ENCODE peak calls at places on chromosomes 3 and 15, in seven cellular contexts. One of them, this sample, is unnamed.

GRCh38 chr3:36557708-36558100 is 177.4 kb downstream of the STAC start:
- DNase-seq in SK-N-SH: no peak
- DNase-seq in H1: no peak
- DNase-seq in HepG2: no peak
- DNase-seq in GM12878: no peak
- DNase-seq in K562: no peak
- DNase-seq in HCT116: no peak
- DNase-seq in this sample: no peak

GRCh38 chr15:58224068-58224467 is 85.9 kb downstream of the AQP9 start:
- DNase-seq in HCT116: no peak
- DNase-seq in SK-N-SH: peak; percentile 48
- DNase-seq in GM12878: no peak
- DNase-seq in K562: no peak
- DNase-seq in HepG2: no peak
- DNase-seq in H1: no peak
- DNase-seq in this sample: no peak

GRCh38 chr3:111252795-111253194 is 181.2 kb downstream of the NECTIN3 start:
- DNase-seq in K562: no peak
- DNase-seq in HCT116: no peak
- DNase-seq in SK-N-SH: peak; percentile 4
- DNase-seq in H1: no peak
- DNase-seq in HepG2: no peak
- DNase-seq in GM12878: no peak
- DNase-seq in this sample: peak; percentile 32

GRCh38 chr3:36969540-36970432 is 23.1 kb downstream of the EPM2AIP1 start:
- DNase-seq in H1: no peak
- DNase-seq in SK-N-SH: peak; percentile 88
- DNase-seq in GM12878: peak; percentile 80
- DNase-seq in HepG2: peak; percentile 73
- DNase-seq in K562: peak; percentile 88
- DNase-seq in HCT116: no peak
- DNase-seq in this sample: peak; percentile 54

GRCh38 chr15:65653341-65653740 is 31.6 kb downstream of the SLC24A1 start:
- DNase-seq in HepG2: no peak
- DNase-seq in HCT116: no peak
- DNase-seq in GM12878: no peak
- DNase-seq in K562: no peak
- DNase-seq in SK-N-SH: no peak
- DNase-seq in H1: no peak
- DNase-seq in this sample: no peak

GRCh38 chr3:11989383-11990050 is 14.7 kb upstream of the SYN2 start:
- DNase-seq in HepG2: no peak
- DNase-seq in SK-N-SH: no peak
- DNase-seq in H1: no peak
- DNase-seq in GM12878: no peak
- DNase-seq in K562: peak; percentile 50
- DNase-seq in HCT116: no peak
- DNase-seq in this sample: peak; percentile 46

GRCh38 chr3:159263750-159264561 is 462.1 kb downstream of the MFSD1 start:
- DNase-seq in SK-N-SH: peak; percentile 42
- DNase-seq in HCT116: peak; percentile 31
- DNase-seq in GM12878: no peak
- DNase-seq in H1: no peak
- DNase-seq in K562: peak; percentile 14
- DNase-seq in HepG2: peak; percentile 22
- DNase-seq in this sample: peak; percentile 28

GRCh38 chr3:192487032-192487431 is 240.3 kb downstream of the FGF12 start:
- DNase-seq in GM12878: no peak
- DNase-seq in HepG2: no peak
- DNase-seq in K562: no peak
- DNase-seq in SK-N-SH: no peak
- DNase-seq in H1: no peak
- DNase-seq in HCT116: no peak
- DNase-seq in this sample: no peak

GRCh38 chr3:147945968-147946519 is 536.9 kb downstream of the ZIC1 start:
- DNase-seq in GM12878: peak; percentile 17
- DNase-seq in H1: no peak
- DNase-seq in HepG2: peak; percentile 24
- DNase-seq in K562: no peak
- DNase-seq in HCT116: peak; percentile 32
- DNase-seq in SK-N-SH: peak; percentile 48
- DNase-seq in this sample: peak; percentile 76

GRCh38 chr3:182683335-182684257 is 109.7 kb upstream of the ATP11B start:
- DNase-seq in HepG2: peak; percentile 48
- DNase-seq in SK-N-SH: peak; percentile 75
- DNase-seq in H1: peak; percentile 80
- DNase-seq in GM12878: peak; percentile 36
- DNase-seq in HCT116: peak; percentile 51
- DNase-seq in K562: peak; percentile 67
- DNase-seq in this sample: peak; percentile 95

GRCh38 chr3:73298243-73299183 is 237.1 kb downstream of the EBLN2 start:
- DNase-seq in HepG2: no peak
- DNase-seq in GM12878: no peak
- DNase-seq in K562: no peak
- DNase-seq in SK-N-SH: no peak
- DNase-seq in HCT116: no peak
- DNase-seq in H1: no peak
- DNase-seq in this sample: no peak

GRCh38 chr15:49168026-49168425 is 2.0 kb upstream of the GALK2 start:
- DNase-seq in HCT116: no peak
- DNase-seq in GM12878: no peak
- DNase-seq in H1: no peak
- DNase-seq in SK-N-SH: no peak
- DNase-seq in K562: no peak
- DNase-seq in HepG2: no peak
- DNase-seq in this sample: no peak

GRCh38 chr15:65881766-65882434 is 12.6 kb downstream of the RAB11A start:
- DNase-seq in GM12878: no peak
- DNase-seq in HCT116: no peak
- DNase-seq in H1: no peak
- DNase-seq in SK-N-SH: no peak
- DNase-seq in HepG2: no peak
- DNase-seq in K562: no peak
- DNase-seq in this sample: no peak

GRCh38 chr3:78872195-78872594 is 895.6 kb downstream of the ROBO1 start:
- DNase-seq in H1: no peak
- DNase-seq in GM12878: no peak
- DNase-seq in HepG2: peak; percentile 89
- DNase-seq in SK-N-SH: no peak
- DNase-seq in HCT116: no peak
- DNase-seq in K562: no peak
- DNase-seq in this sample: no peak

GRCh38 chr15:99015677-99016568 is 8.3 kb upstream of the PGPEP1L start:
- DNase-seq in H1: peak; percentile 76
- DNase-seq in HepG2: no peak
- DNase-seq in GM12878: no peak
- DNase-seq in K562: no peak
- DNase-seq in SK-N-SH: peak; percentile 30
- DNase-seq in HCT116: no peak
- DNase-seq in this sample: peak; percentile 81

GRCh38 chr15:60945196-60945595 is 283.9 kb downstream of the RORA start:
- DNase-seq in K562: no peak
- DNase-seq in H1: no peak
- DNase-seq in HepG2: no peak
- DNase-seq in GM12878: no peak
- DNase-seq in SK-N-SH: peak; percentile 87
- DNase-seq in HCT116: no peak
- DNase-seq in this sample: no peak

GRCh38 chr3:172218350-172219323 is 179.3 kb downstream of the FNDC3B start:
- DNase-seq in K562: no peak
- DNase-seq in GM12878: peak; percentile 16
- DNase-seq in H1: no peak
- DNase-seq in SK-N-SH: no peak
- DNase-seq in HepG2: no peak
- DNase-seq in HCT116: no peak
- DNase-seq in this sample: peak; percentile 30

GRCh38 chr15:50024183-50024795 is 94.7 kb downstream of the ATP8B4 start:
- DNase-seq in HepG2: no peak
- DNase-seq in K562: no peak
- DNase-seq in H1: no peak
- DNase-seq in HCT116: no peak
- DNase-seq in SK-N-SH: peak; percentile 36
- DNase-seq in GM12878: no peak
- DNase-seq in this sample: no peak

GRCh38 chr3:26280517-26280916 is 342.1 kb upstream of the LRRC3B start:
- DNase-seq in HCT116: no peak
- DNase-seq in H1: no peak
- DNase-seq in HepG2: no peak
- DNase-seq in K562: no peak
- DNase-seq in SK-N-SH: peak; percentile 1
- DNase-seq in GM12878: no peak
- DNase-seq in this sample: peak; percentile 10
- TF ChIP-seq JUND in HCT116: no peak
- TF ChIP-seq JUND in H1: no peak
- TF ChIP-seq JUND in HepG2: no peak
- TF ChIP-seq JUND in K562: no peak
- TF ChIP-seq JUND in SK-N-SH: no peak
- TF ChIP-seq JUND in GM12878: no peak
- TF ChIP-seq JUND in this sample: no peak

GRCh38 chr3:57464011-57464410 is 80.1 kb downstream of the DNAH12 start:
- DNase-seq in SK-N-SH: no peak
- DNase-seq in K562: no peak
- DNase-seq in GM12878: no peak
- DNase-seq in HepG2: no peak
- DNase-seq in H1: no peak
- DNase-seq in HCT116: no peak
- DNase-seq in this sample: no peak

DNA sequence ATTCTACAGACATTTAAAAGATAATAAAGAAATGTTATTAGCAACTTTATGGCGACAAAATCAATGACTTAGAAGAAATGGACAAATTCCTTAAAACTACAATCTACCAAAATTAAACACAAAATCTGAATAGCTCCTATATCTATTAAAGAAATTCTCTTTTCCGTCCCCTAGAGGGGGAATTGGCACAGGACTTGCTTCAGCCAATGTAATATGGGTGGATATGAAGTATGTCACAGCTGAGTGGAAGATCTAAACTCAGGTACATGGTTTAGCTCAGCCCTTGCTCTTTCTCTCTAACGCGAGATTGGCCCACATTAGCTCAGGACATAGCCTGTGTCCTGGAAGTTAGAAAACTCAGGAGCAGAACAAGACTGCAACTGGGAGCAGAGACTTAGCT is 79.3 kb downstream of the DNAH12 start:
- DNase-seq in SK-N-SH: no peak
- DNase-seq in HepG2: peak; percentile 14
- DNase-seq in HCT116: peak; percentile 29
- DNase-seq in H1: no peak
- DNase-seq in K562: no peak
- DNase-seq in GM12878: no peak
- DNase-seq in this sample: peak; percentile 18
- TF ChIP-seq JUND in SK-N-SH: no peak
- TF ChIP-seq JUND in HepG2: no peak
- TF ChIP-seq JUND in HCT116: no peak
- TF ChIP-seq JUND in H1: no peak
- TF ChIP-seq JUND in K562: no peak
- TF ChIP-seq JUND in GM12878: no peak
- TF ChIP-seq JUND in this sample: no peak

GRCh38 chr3:48694610-48695051 is 8.9 kb upstream of the NCKIPSD start:
- DNase-seq in H1: no peak
- DNase-seq in SK-N-SH: peak; percentile 41
- DNase-seq in GM12878: no peak
- DNase-seq in HepG2: no peak
- DNase-seq in HCT116: peak; percentile 32
- DNase-seq in K562: no peak
- DNase-seq in this sample: no peak
- TF ChIP-seq JUND in H1: no peak
- TF ChIP-seq JUND in SK-N-SH: peak; percentile 57
- TF ChIP-seq JUND in GM12878: no peak
- TF ChIP-seq JUND in HepG2: no peak
- TF ChIP-seq JUND in HCT116: peak; percentile 16
- TF ChIP-seq JUND in K562: no peak
- TF ChIP-seq JUND in this sample: no peak

DNA sequence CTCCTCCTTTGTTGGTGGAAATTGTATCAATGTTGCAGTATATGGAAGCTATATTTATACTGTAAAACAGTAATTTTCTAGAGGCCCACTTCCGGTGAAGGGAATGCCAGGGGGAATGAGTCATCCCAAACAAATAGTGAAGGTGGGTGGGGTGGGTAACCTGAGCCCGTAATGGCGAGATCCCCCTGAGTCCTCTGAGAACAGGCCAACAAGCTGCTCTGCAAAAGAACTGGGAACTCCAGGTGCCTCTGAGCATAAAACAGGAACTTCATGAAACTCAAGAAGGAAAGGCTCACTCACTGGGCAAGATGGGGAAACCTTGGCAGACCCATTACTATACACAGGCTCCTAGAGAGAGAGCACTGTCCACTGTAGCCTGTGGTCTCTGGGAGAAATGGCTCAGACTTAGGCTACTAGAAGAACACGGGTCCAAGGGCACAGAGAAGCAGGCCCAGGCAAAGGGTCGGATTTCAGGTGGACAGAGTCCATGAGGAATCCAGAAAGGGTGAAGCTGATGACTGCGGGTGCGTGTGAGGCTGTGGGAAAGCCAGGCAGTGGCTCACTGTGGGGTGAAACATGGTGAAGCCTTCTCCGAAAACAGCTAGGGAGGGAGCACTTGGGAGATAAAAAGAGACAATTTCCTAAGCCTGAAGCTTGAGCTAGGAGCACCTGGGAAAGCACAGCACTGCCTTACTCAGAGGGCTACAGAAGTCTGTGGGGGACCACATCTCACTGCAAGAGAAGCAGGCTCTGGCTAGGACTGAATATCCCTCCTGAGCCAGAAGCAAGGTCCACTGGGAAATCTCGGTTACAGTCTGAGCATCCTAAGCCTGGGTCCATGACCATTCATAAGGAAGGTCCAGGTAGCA is 19.8 kb downstream of the LARP6 start:
- DNase-seq in HCT116: peak; percentile 33
- DNase-seq in H1: no peak
- DNase-seq in GM12878: no peak
- DNase-seq in HepG2: peak; percentile 72
- DNase-seq in SK-N-SH: no peak
- DNase-seq in K562: no peak
- DNase-seq in this sample: no peak
- TF ChIP-seq JUND in HCT116: peak; percentile 81
- TF ChIP-seq JUND in H1: peak; percentile 93
- TF ChIP-seq JUND in GM12878: no peak
- TF ChIP-seq JUND in HepG2: peak; percentile 93
- TF ChIP-seq JUND in SK-N-SH: peak; percentile 83
- TF ChIP-seq JUND in K562: no peak
- TF ChIP-seq JUND in this sample: no peak